ENCODE peak calls at places on chromosomes 16 and 17, in five cellular contexts. R is thoracic aorta, G is cardiac muscle cell, N is hepatocyte, Y is A549. P is an unnamed sample. For H3K4me1, the result is how much of the 10 kb centered on the place peaks cover.

GRCh38 chr16:54503436-54503835 is 216.8 kb upstream of the IRX3 start:
- DNase-seq in R (no peak), G (no peak), N (no peak), Y (no peak), P (no peak)

GRCh38 chr16:87463722-87464690 is 28.8 kb downstream of the ZCCHC14 start:
- DNase-seq in R (no peak), G (no peak), N (peak), Y (no peak), P (no peak)

GRCh38 chr16:11495066-11495407 is 91.7 kb downstream of the LITAF start:
- DNase-seq in R (no peak), G (no peak), N (no peak), Y (no peak), P (no peak)

GRCh38 chr17:7005716-7006115 is 6.7 kb upstream of the RNASEK start:
- DNase-seq in R (no peak), G (no peak), N (no peak), Y (no peak), P (no peak)

GRCh38 chr17:17391575-17392370 is 85.0 kb upstream of the MED9 start:
- DNase-seq in R (no peak), G (no peak), N (no peak), Y (no peak), P (no peak)

GRCh38 chr16:83992624-83993023 is 24.6 kb downstream of the NECAB2 start:
- DNase-seq in R (no peak), G (no peak), N (no peak), Y (no peak), P (no peak)

GRCh38 chr17:68379692-68380677 is 77.3 kb downstream of the WIPI1 start:
- DNase-seq in R (no peak), G (no peak), N (no peak), Y (no peak), P (no peak)

GRCh38 chr17:8287651-8288335 is 677 bp upstream of the RANGRF start:
- DNase-seq in R (no peak), G (no peak), N (no peak), Y (no peak), P (peak)

GRCh38 chr17:63246344-63246743 is 199.8 kb downstream of the CYB561 start:
- DNase-seq in R (no peak), G (no peak), N (no peak), Y (no peak), P (no peak)

GRCh38 chr16:80614908-80615696 is 74.3 kb downstream of the DYNLRB2 start:
- DNase-seq in R (no peak), G (no peak), N (peak), Y (peak), P (peak)

GRCh38 chr17:8108972-8109668 is 9.2 kb downstream of the ALOXE3 start:
- DNase-seq in R (no peak), G (no peak), N (no peak), Y (no peak), P (no peak)

GRCh38 chr17:64148699-64149098 is 18.8 kb upstream of the ERN1 start:
- DNase-seq in R (no peak), G (no peak), N (no peak), Y (no peak), P (no peak)

GRCh38 chr16:3780570-3780969 is 63.2 kb upstream of the TRAP1 start:
- DNase-seq in R (no peak), G (peak), N (no peak), Y (no peak), P (peak)

GRCh38 chr17:1495265-1495664 is 2.8 kb upstream of the MYO1C start:
- DNase-seq in R (no peak), G (no peak), N (no peak), Y (no peak), P (no peak)

GRCh38 chr17:80687819-80688218 is 143.2 kb downstream of the RPTOR start:
- DNase-seq in R (no peak), G (no peak), N (no peak), Y (no peak), P (no peak)

GRCh38 chr17:64920026-64920418 is 744 bp upstream of the LRRC37A3 start:
- DNase-seq in R (no peak), G (no peak), N (no peak), Y (no peak), P (peak)

GRCh38 chr17:62093188-62094155 is 28.4 kb upstream of the MED13 start:
- DNase-seq in R (no peak), G (no peak), N (no peak), Y (peak), P (peak)

GRCh38 chr16:1677942-1678499 is at the start of gene JPT2:
- DNase-seq in R (peak), G (peak), N (peak), Y (peak), P (peak)

GRCh38 chr16:84720180-84720579 is 20.4 kb downstream of the USP10 start:
- DNase-seq in R (no peak), G (no peak), N (peak), Y (no peak), P (no peak)

GRCh38 chr17:7987112-7987893 is 15.1 kb upstream of the GUCY2D start:
- DNase-seq in R (no peak), G (no peak), N (no peak), Y (no peak), P (no peak)

GRCh38 chr17:31825961-31826691 is 32.9 kb downstream of the COPRS start:
- DNase-seq in R (peak), G (no peak), N (peak), Y (no peak), P (peak)

GRCh38 chr17:81364278-81365147 is 30.7 kb upstream of the BAHCC1 start:
- DNase-seq in R (no peak), G (no peak), N (no peak), Y (no peak), P (no peak)

GRCh38 chr16:50300942-50301625 is 34.7 kb downstream of the ADCY7 start:
- DNase-seq in R (no peak), G (no peak), N (no peak), Y (no peak), P (no peak)

GRCh38 chr17:48483471-48484131 is 47.2 kb downstream of the HOXB1 start:
- DNase-seq in R (no peak), G (no peak), N (peak), Y (no peak), P (peak)

GRCh38 chr17:81066072-81066471 is 31.1 kb downstream of the BAIAP2 start:
- DNase-seq in R (no peak), G (no peak), N (no peak), Y (no peak), P (peak)

GRCh38 chr16:55479560-55480197 is 681 bp downstream of the MMP2 start:
- DNase-seq in R (no peak), G (no peak), N (peak), Y (no peak), P (no peak)

DNA sequence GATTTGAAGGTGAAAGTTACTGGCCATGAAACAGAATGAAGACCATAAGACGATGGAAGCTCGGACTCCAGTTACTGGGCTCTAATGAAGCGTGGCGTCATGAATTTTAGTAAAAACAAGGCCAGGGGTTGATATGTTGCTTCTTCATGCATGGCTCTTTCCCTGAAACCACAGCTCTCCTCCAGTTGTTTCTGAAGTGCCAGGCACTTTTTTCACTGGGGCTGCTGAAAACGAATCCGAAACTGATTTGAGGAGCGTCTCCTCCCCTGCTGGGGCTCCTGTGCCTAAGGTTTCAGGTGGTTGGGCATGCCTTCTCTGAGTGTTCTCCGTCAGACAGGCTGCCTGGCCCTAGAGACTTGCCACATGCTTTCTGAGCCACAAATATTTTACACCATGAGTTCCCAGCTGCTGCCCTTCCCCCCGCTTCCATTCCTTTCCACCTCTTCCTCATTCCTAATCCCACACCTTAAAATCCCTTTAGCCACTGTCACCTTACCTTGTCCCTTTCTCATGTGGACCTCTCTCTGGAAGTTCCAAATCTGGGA is 3.7 kb upstream of the MYL4 start:
- DNase-seq in R (no peak), G (peak), N (peak), Y (no peak), P (peak)
- H3K27ac ChIP-seq in R (peak), G (peak), N (peak), Y (no peak), P (peak)

GRCh38 chr17:77875051-77875780 is 83.3 kb upstream of the TNRC6C start:
- DNase-seq in R (no peak), G (no peak), N (no peak), Y (no peak), P (no peak)

GRCh38 chr17:77877674-77878355 is 80.7 kb upstream of the TNRC6C start:
- DNase-seq in R (no peak), G (no peak), N (no peak), Y (no peak), P (no peak)

GRCh38 chr17:77877019-77877418 is 81.5 kb upstream of the TNRC6C start:
- DNase-seq in R (no peak), G (no peak), N (no peak), Y (no peak), P (no peak)

GRCh38 chr17:77874303-77875050 is 84.0 kb upstream of the TNRC6C start:
- DNase-seq in R (no peak), G (no peak), N (no peak), Y (no peak), P (no peak)

GRCh38 chr17:77875881-77876509 is 82.5 kb upstream of the TNRC6C start:
- DNase-seq in R (no peak), G (no peak), N (no peak), Y (peak), P (no peak)
- H3K4me1 ChIP-seq in R (under half), G (under half), N (under half), Y (under half), P (under half)

GRCh38 chr16:26593700-26594099 is 473.0 kb upstream of the C16orf82 start:
- DNase-seq in R (no peak), G (no peak), N (no peak), Y (no peak), P (no peak)
- TF ChIP-seq CTCF in R (no peak), G (no peak), N (no peak), Y (no peak), P (no peak)

DNA sequence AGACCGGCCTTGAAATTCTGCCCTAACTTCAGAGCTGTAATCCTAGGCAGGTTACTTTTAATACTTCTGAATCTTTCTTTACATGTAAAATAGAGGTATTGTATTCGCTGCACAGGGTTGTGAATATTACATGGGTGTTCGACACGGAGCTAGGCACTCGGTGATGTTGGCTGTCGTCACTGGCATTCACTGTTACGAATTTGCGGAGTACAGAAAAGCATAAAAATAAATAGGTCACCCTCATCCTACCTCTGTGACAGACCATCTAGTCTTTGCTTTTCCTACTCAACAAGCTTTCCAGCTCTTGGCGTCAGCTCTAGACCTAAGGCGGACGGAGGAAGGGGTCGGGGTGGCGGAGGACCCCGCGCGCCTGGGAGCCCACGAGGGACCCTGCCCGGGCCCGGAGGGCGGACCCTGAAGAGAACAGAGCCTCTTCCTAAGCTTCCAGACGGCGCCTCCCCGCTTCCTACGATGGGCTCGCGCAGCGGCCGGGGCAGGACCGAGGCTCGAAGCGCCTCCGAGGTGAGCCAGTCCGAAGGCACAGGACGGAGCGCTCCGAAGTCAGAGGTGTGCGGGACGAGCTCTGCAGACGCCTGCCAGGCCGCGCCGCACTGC is 877 bp upstream of the SPG7 start:
- DNase-seq in R (no peak), G (no peak), N (no peak), Y (no peak), P (no peak)
- H3K27ac ChIP-seq in R (peak), G (peak), N (peak), Y (peak), P (peak)